ENCODE peak calls at places on chromosomes 5 and 9, in ten cellular contexts. E is activated naive CD4-positive, alpha-beta T cell; K is endodermal cell; U is T-helper 1 cell; Q is RPMI7951; F is activated CD8-positive, alpha-beta memory T cell treated with anti-CD3 and anti-CD28 coated beads, Interleukin-2, amount 50 U/mL, for 48 hours; X is anterior cingulate cortex; T is endothelial cell; J is GM23248; C is activated CD4-positive, alpha-beta T cell treated with anti-CD3 and anti-CD28 coated beads, Interleukin-2, amount 50 U/mL, for 48 hours. L is an unnamed sample.

GRCh38 chr5:93039888-93040287 is 541.1 kb downstream of the NR2F1-AS1 start:
- DNase-seq in E (no peak), K (no peak), U (no peak), Q (no peak), F (no peak), X (no peak), T (no peak), J (no peak), C (no peak), L (no peak)

GRCh38 chr9:100448266-100448665 is 21.3 kb downstream of the MSANTD3 start:
- DNase-seq in E (no peak), K (no peak), U (no peak), Q (no peak), F (no peak), X (no peak), T (no peak), J (no peak), C (no peak), L (no peak)

GRCh38 chr5:132586063-132586462 is 29.3 kb downstream of the RAD50 start:
- DNase-seq in E (no peak), K (no peak), U (no peak), Q (no peak), F (no peak), X (no peak), T (no peak), J (no peak), C (no peak), L (no peak)

GRCh38 chr5:55877655-55878054 is 26.5 kb downstream of the IL31RA start:
- DNase-seq in E (no peak), K (no peak), U (no peak), Q (no peak), F (no peak), X (no peak), T (no peak), J (no peak), C (no peak), L (no peak)

GRCh38 chr5:88674262-88675158 is 208.5 kb downstream of the MEF2C start:
- DNase-seq in E (peak), K (peak), U (no peak), Q (peak), F (peak), X (peak), T (peak), J (peak), C (peak), L (no peak)

GRCh38 chr9:89473762-89474469 is 24.0 kb downstream of the SEMA4D start:
- DNase-seq in E (no peak), K (no peak), U (no peak), Q (no peak), F (peak), X (no peak), T (no peak), J (peak), C (no peak), L (no peak)

GRCh38 chr5:177496111-177497010 is 1.0 kb downstream of the PDLIM7 start:
- DNase-seq in E (no peak), K (peak), U (no peak), Q (peak), F (no peak), X (no peak), T (peak), J (peak), C (no peak), L (peak)

GRCh38 chr5:146027746-146028145 is 77.6 kb downstream of the PLAC8L1 start:
- DNase-seq in E (no peak), K (no peak), U (no peak), Q (no peak), F (no peak), X (no peak), T (no peak), J (no peak), C (no peak), L (no peak)

GRCh38 chr5:72599519-72600400 is 92.5 kb upstream of the ZNF366 start:
- DNase-seq in E (no peak), K (no peak), U (no peak), Q (peak), F (no peak), X (no peak), T (no peak), J (peak), C (no peak), L (no peak)

GRCh38 chr9:134728021-134728795 is 86.6 kb downstream of the COL5A1 start:
- DNase-seq in E (no peak), K (no peak), U (no peak), Q (no peak), F (no peak), X (no peak), T (no peak), J (no peak), C (no peak), L (no peak)

GRCh38 chr9:137745541-137745991 is 126.8 kb downstream of the EHMT1 start:
- DNase-seq in E (no peak), K (peak), U (no peak), Q (no peak), F (no peak), X (no peak), T (no peak), J (peak), C (no peak), L (no peak)

GRCh38 chr5:50934343-50934742 is 267.9 kb downstream of the PARP8 start:
- DNase-seq in E (no peak), K (no peak), U (no peak), Q (no peak), F (no peak), X (no peak), T (no peak), J (no peak), C (no peak), L (no peak)

L was measured in neural crest cell.